ENCODE peak calls at places on chromosomes 6 and 20, in four cellular contexts. U is lower leg skin, I is A549, T is suprapubic skin. W is an unnamed sample.

GRCh38 chr6:26187981-26188635 is 100.9 kb downstream of the HFE start:
- DNase-seq in U (no peak), T (no peak), I (no peak), W (no peak)

GRCh38 chr20:11001767-11002540 is 328.2 kb upstream of the JAG1 start:
- DNase-seq in T (no peak), U (no peak), I (peak), W (no peak)

GRCh38 chr6:3958255-3958654 is 109.1 kb downstream of the FAM50B start:
- DNase-seq in T (no peak), U (no peak), I (no peak), W (no peak)

GRCh38 chr6:17768388-17768787 is 61.7 kb upstream of the NUP153 start:
- DNase-seq in U (no peak), T (no peak), I (no peak), W (no peak)

GRCh38 chr6:87155920-87156600 is 695 bp downstream of the ZNF292 start:
- DNase-seq in U (peak), I (peak), T (peak), W (no peak)

GRCh38 chr20:4326194-4327065 is 311.1 kb upstream of the RNF24 start:
- DNase-seq in U (no peak), I (no peak), T (no peak), W (no peak)

GRCh38 chr6:150627601-150628012 is 27.9 kb downstream of the PLEKHG1 start:
- DNase-seq in T (no peak), I (no peak), U (no peak), W (no peak)

GRCh38 chr6:88481519-88481918 is 315.4 kb upstream of the CNR1 start:
- DNase-seq in U (no peak), T (no peak), I (no peak), W (no peak)

GRCh38 chr6:137813308-137813707 is 53.8 kb upstream of the TNFAIP3 start:
- DNase-seq in T (no peak), U (no peak), I (no peak), W (no peak)

GRCh38 chr20:46826343-46826984 is 68.2 kb upstream of the EYA2 start:
- DNase-seq in I (no peak), U (no peak), T (no peak), W (no peak)

GRCh38 chr20:1322511-1323245 is 6.3 kb downstream of the SDCBP2 start:
- DNase-seq in T (peak), U (peak), I (no peak), W (no peak)

GRCh38 chr6:111764238-111765182 is 108.7 kb downstream of the FYN start:
- DNase-seq in U (no peak), T (no peak), I (no peak), W (no peak)

GRCh38 chr20:62344782-62345181 is 22.3 kb downstream of the LAMA5 start:
- DNase-seq in I (no peak), U (no peak), T (no peak), W (no peak)

GRCh38 chr6:131765853-131766135 is 42.0 kb upstream of the ENPP1 start:
- DNase-seq in U (no peak), I (no peak), T (no peak), W (no peak)

GRCh38 chr20:63061701-63062100 is 54.9 kb upstream of the BHLHE23 start:
- DNase-seq in U (peak), I (no peak), T (peak), W (no peak)

GRCh38 chr6:160337991-160338390 is 10.2 kb upstream of the SLC22A3 start:
- DNase-seq in T (no peak), I (no peak), U (no peak), W (no peak)

GRCh38 chr20:48725589-48725991 is 102.2 kb downstream of the PREX1 start:
- DNase-seq in I (peak), U (no peak), T (no peak), W (no peak)

GRCh38 chr20:14334306-14334930 is 3.0 kb downstream of the FLRT3 start:
- DNase-seq in I (peak), T (no peak), U (no peak), W (no peak)

GRCh38 chr20:56630086-56630493 is 984 bp downstream of the TFAP2C start:
- DNase-seq in U (peak), I (peak), T (peak), W (no peak)

GRCh38 chr6:99130897-99131873 is 183.4 kb upstream of the FBXL4 start:
- DNase-seq in T (no peak), I (no peak), U (no peak), W (peak)

GRCh38 chr20:43946659-43947315 is 32.1 kb downstream of the TOX2 start:
- DNase-seq in U (no peak), I (no peak), T (no peak), W (no peak)

GRCh38 chr6:28383235-28384142 is 16.1 kb downstream of the ZSCAN12 start:
- DNase-seq in T (peak), U (peak), I (peak), W (peak)

GRCh38 chr6:15384901-15385300 is 139.0 kb downstream of the JARID2 start:
- DNase-seq in T (no peak), U (no peak), I (no peak), W (no peak)

GRCh38 chr20:42051935-42052334 is 433.8 kb upstream of the CHD6 start:
- DNase-seq in U (no peak), I (no peak), T (no peak), W (no peak)

GRCh38 chr20:1130849-1131248 is 12.4 kb downstream of the PSMF1 start:
- DNase-seq in U (no peak), T (no peak), I (no peak), W (no peak)

GRCh38 chr6:150895898-150896632 is 30.6 kb downstream of the MTHFD1L start:
- DNase-seq in T (no peak), U (peak), I (no peak), W (no peak)

GRCh38 chr6:112877134-112878100 is 530.3 kb downstream of the RFPL4B start:
- DNase-seq in T (no peak), U (no peak), I (no peak), W (no peak)

GRCh38 chr6:112882381-112882780 is 535.3 kb downstream of the RFPL4B start:
- DNase-seq in T (no peak), U (no peak), I (no peak), W (no peak)

GRCh38 chr6:112881027-112881426 is 533.9 kb downstream of the RFPL4B start:
- DNase-seq in T (no peak), U (no peak), I (no peak), W (no peak)

GRCh38 chr6:112881828-112882227 is 534.7 kb downstream of the RFPL4B start:
- DNase-seq in T (no peak), U (no peak), I (no peak), W (no peak)

GRCh38 chr6:112879920-112880413 is 532.8 kb downstream of the RFPL4B start:
- DNase-seq in I (no peak), T (no peak), U (no peak), W (no peak)
- H3K4me3 ChIP-seq in I (no peak), T (no peak), U (no peak), W (no peak)

GRCh38 chr6:32845381-32845884 is 1.6 kb upstream of the PSMB8 start:
- DNase-seq in T (no peak), U (no peak), I (no peak), W (peak)
- TF ChIP-seq POLR2A in T (no peak), U (no peak), I (no peak), W (no peak)

DNA sequence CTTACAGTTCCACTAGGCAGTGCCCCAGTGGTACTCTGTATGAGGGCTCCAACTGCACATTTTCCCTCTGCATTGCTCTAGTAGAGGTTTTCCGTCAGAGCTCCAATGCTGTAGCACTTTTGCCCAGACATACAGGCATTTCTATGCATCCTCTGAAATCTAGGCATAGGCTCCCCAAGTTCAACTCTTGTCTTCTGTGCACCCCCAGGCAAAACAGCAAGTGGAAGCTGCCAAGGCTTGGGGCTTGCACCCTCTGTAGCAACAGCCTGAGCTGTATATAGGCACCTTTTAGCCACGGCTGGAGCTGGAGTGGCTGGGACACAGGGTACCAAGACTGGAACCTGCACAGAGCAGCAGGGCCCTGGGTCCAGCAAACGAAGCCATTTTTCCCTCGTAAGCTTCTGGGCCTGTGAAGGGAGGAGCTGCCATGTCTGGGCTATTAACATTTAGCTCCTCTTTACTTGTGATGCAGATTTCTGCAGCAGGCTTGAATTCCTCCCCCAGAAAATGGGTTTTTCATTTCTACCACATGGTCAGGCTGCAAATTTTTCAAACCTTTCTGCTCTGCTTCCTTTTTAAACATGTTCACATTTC is 596.2 kb upstream of the ADGRB3 start:
- DNase-seq in I (no peak), U (no peak), T (no peak), W (no peak)
- H3K4me3 ChIP-seq in I (no peak), U (no peak), T (no peak), W (no peak)

GRCh38 chr6:158753826-158754225 is 65.3 kb downstream of the EZR start:
- DNase-seq in T (no peak), U (no peak), I (no peak), W (no peak)

GRCh38 chr6:158754738-158755137 is 64.4 kb downstream of the EZR start:
- DNase-seq in U (no peak), T (no peak), I (no peak), W (no peak)

GRCh38 chr6:158756977-158757752 is 62.0 kb downstream of the EZR start:
- DNase-seq in I (no peak), U (no peak), T (no peak), W (no peak)

GRCh38 chr6:158756126-158756525 is 63.0 kb downstream of the EZR start:
- DNase-seq in I (no peak), U (no peak), T (no peak), W (no peak)

DNA sequence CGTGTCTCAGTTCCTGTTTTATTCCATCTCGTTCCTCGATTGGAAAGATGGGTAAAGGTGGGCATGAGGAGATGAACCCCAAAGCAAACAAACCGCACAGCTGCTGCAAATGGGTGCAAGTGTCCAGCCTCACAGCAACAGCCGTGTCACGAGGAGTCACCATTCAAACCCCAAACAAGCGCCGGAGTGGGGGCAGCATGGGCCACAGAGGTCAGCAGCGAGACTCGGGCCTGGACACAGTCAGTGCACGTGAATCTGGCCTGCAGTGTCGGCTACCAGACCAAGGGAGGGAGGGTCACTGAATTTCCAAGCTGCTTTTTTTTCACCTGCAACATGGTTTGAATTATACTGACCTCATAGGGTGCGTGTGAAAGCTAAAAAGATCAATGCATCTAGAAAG is 63.5 kb downstream of the EZR start:
- DNase-seq in T (no peak), U (no peak), I (no peak), W (no peak)
- TF ChIP-seq POLR2A in T (no peak), U (no peak), I (no peak), W (no peak)

GRCh38 chr6:50849781-50850180 is 31.1 kb downstream of the TFAP2B start:
- DNase-seq in I (no peak), U (no peak), T (no peak), W (no peak)
- H3K4me3 ChIP-seq in I (no peak), U (no peak), T (peak), W (peak)

DNA sequence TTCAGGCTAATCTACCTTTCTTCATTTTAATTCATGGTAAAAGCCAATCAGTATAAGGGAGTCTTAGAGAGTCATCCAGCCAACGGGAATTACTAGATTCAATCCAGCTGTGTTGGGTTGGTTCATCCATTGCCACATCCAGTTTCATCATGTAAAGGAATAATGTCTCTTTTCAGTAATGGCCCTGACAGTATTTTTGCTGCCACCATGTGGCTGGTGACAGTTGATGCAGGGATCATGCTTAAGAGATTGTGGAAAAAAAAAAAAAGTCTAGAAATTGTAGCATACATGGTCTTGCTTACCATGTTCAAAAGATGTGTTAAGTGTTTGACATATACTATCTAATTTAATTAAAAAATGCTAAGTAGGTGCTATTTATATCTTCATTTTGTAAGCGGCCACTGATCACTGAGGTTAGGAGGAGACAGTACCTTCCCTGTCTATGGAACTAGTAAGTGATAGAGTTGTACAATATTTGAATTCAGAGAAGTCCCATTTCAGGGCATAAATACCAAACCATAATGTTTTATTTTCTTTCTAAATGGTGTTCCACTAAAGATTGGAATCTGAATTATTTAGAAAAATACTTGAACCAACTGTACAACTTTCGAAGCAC is 135.9 kb downstream of the KHDRBS2 start:
- DNase-seq in I (peak), T (no peak), U (no peak), W (no peak)
- TF ChIP-seq POLR2A in I (no peak), T (no peak), U (no peak), W (no peak)

W was measured in esophagus muscularis mucosa.